ENCODE peak calls at places on chromosomes 6 and 20, in four cellular contexts. N, H, F and L are unnamed samples.

GRCh38 chr6:88989215-88989614 is 25.8 kb upstream of the RNGTT start:
- DNase-seq in N (no peak), H (no peak), F (peak; percentile 41), L (peak; percentile 61)

GRCh38 chr20:64205611-64206026 is 41.4 kb downstream of the MYT1 start:
- DNase-seq in N (no peak), H (no peak), F (no peak), L (no peak)

GRCh38 chr20:24630486-24631172 is 161.2 kb downstream of the SYNDIG1 start:
- DNase-seq in N (no peak), H (no peak), F (no peak), L (no peak)

GRCh38 chr6:160297310-160297709 is 38.7 kb upstream of the SLC22A2 start:
- DNase-seq in N (no peak), H (no peak), F (peak; percentile 13), L (no peak)

GRCh38 chr6:109762769-109763450 is 71.8 kb downstream of the FIG4 start:
- DNase-seq in N (no peak), H (no peak), F (peak; percentile 12), L (peak; percentile 88)

GRCh38 chr20:11917663-11918062 is at the start of gene BTBD3:
- DNase-seq in N (peak; percentile 93), H (peak; percentile 19), F (peak; percentile 21), L (peak; percentile 78)

GRCh38 chr6:44439270-44440045 is 52.0 kb downstream of the CDC5L start:
- DNase-seq in N (no peak), H (no peak), F (peak; percentile 76), L (peak; percentile 73)

GRCh38 chr6:31701666-31702420 is 1.3 kb downstream of the ABHD16A start:
- DNase-seq in N (no peak), H (no peak), F (peak; percentile 66), L (peak; percentile 49)

GRCh38 chr6:18323935-18324707 is 59.8 kb upstream of the DEK start:
- DNase-seq in N (peak; percentile 74), H (no peak), F (peak; percentile 90), L (peak; percentile 73)

GRCh38 chr6:5516036-5516435 is 254.7 kb downstream of the FARS2 start:
- DNase-seq in N (no peak), H (no peak), F (no peak), L (no peak)

GRCh38 chr6:34099878-34100277 is 46.0 kb downstream of the GRM4 start:
- DNase-seq in N (no peak), H (no peak), F (no peak), L (no peak)

GRCh38 chr6:132715204-132715603 is 1.3 kb upstream of the VNN1 start:
- DNase-seq in N (no peak), H (peak; percentile 41), F (peak; percentile 58), L (peak; percentile 52)

GRCh38 chr6:75446278-75446880 is 47.2 kb downstream of the FILIP1 start:
- DNase-seq in N (no peak), H (no peak), F (no peak), L (no peak)

GRCh38 chr20:64110411-64111068 is 3.2 kb upstream of the NPBWR2 start:
- DNase-seq in N (no peak), H (no peak), F (no peak), L (no peak)

GRCh38 chr20:61292821-61293612 is 41.0 kb downstream of the CDH4 start:
- DNase-seq in N (no peak), H (no peak), F (no peak), L (no peak)

GRCh38 chr6:169172435-169172834 is 81.2 kb downstream of the THBS2 start:
- DNase-seq in N (no peak), H (no peak), F (peak; percentile 95), L (peak; percentile 93)

GRCh38 chr6:41497994-41498393 is 48.2 kb upstream of the FOXP4 start:
- DNase-seq in N (no peak), H (no peak), F (no peak), L (peak; percentile 51)

GRCh38 chr6:12198851-12199250 is 91.3 kb upstream of the EDN1 start:
- DNase-seq in N (no peak), H (no peak), F (no peak), L (no peak)

GRCh38 chr20:51861726-51862466 is 59.6 kb upstream of the SALL4 start:
- DNase-seq in N (no peak), H (no peak), F (no peak), L (no peak)

GRCh38 chr6:149319413-149319812 is 1.9 kb downstream of the TAB2 start:
- DNase-seq in N (no peak), H (no peak), F (no peak), L (no peak)

GRCh38 chr20:44247676-44248419 is 740 bp downstream of the GDAP1L1 start:
- DNase-seq in N (no peak), H (no peak), F (peak; percentile 38), L (peak; percentile 21)

GRCh38 chr6:142842423-142843261 is 102.3 kb downstream of the HIVEP2 start:
- DNase-seq in N (no peak), H (no peak), F (peak; percentile 60), L (peak; percentile 38)

GRCh38 chr20:10247440-10247839 is 28.8 kb downstream of the SNAP25 start:
- DNase-seq in N (no peak), H (no peak), F (no peak), L (no peak)

GRCh38 chr6:121823437-121823851 is 388.0 kb downstream of the GJA1 start:
- DNase-seq in N (no peak), H (peak; percentile 43), F (peak; percentile 56), L (peak; percentile 93)

GRCh38 chr20:50380697-50381040 is 129.5 kb upstream of the PTPN1 start:
- DNase-seq in N (peak; percentile 21), H (no peak), F (peak; percentile 82), L (peak; percentile 65)

GRCh38 chr20:1272368-1273155 is 6.5 kb downstream of the SNPH start:
- DNase-seq in N (no peak), H (no peak), F (no peak), L (no peak)

GRCh38 chr6:107045733-107046312 is 17.8 kb downstream of the MTRES1 start:
- DNase-seq in N (no peak), H (no peak), F (no peak), L (no peak)

GRCh38 chr20:63008541-63009043 is 1.8 kb upstream of the BHLHE23 start:
- DNase-seq in N (no peak), H (no peak), F (no peak), L (no peak)

GRCh38 chr6:44038543-44039065 is 88.6 kb downstream of the MRPL14 start:
- DNase-seq in N (no peak), H (no peak), F (no peak), L (no peak)

GRCh38 chr6:15898693-15899092 is 230.2 kb upstream of the MYLIP start:
- DNase-seq in N (no peak), H (no peak), F (no peak), L (no peak)

GRCh38 chr20:41047975-41048305 is 19.3 kb downstream of the TOP1 start:
- DNase-seq in N (no peak), H (no peak), F (peak; percentile 72), L (peak; percentile 62)

GRCh38 chr20:38091447-38092216 is 58.1 kb downstream of the RPRD1B start:
- DNase-seq in N (no peak), H (no peak), F (no peak), L (no peak)

GRCh38 chr20:24160563-24161355 is 172.2 kb upstream of the GGTLC1 start:
- DNase-seq in N (peak; percentile 32), H (peak; percentile 75), F (peak; percentile 88), L (peak; percentile 86)

GRCh38 chr6:116557863-116558262 is 4.3 kb downstream of the CALHM4 start:
- DNase-seq in N (peak; percentile 29), H (peak; percentile 97), F (peak; percentile 93), L (peak; percentile 95)